ENCODE peak calls at places on chromosomes 6 and 20, in ten cellular contexts. Y is dorsolateral prefrontal cortex, H is ascending aorta, T is A549, R is adrenal gland, E is psoas muscle, S is fibroblast of mammary gland, P is AG09319, L is HFFc6, G is heart left ventricle. C is an unnamed sample.

GRCh38 chr6:141421378-141421777 is 711.3 kb upstream of the GJE1 start:
- DNase-seq in Y (no peak), H (no peak), T (peak), R (no peak), E (no peak), S (peak), P (peak), L (peak), G (no peak), C (no peak)

GRCh38 chr6:163579111-163579879 is 164.8 kb downstream of the QKI start:
- DNase-seq in Y (peak), H (no peak), T (no peak), R (no peak), E (peak), S (peak), P (no peak), L (no peak), G (peak), C (no peak)

GRCh38 chr6:56708810-56709597 is 66.3 kb upstream of the DST start:
- DNase-seq in Y (no peak), H (no peak), T (no peak), R (no peak), E (no peak), S (peak), P (no peak), L (peak), G (no peak), C (no peak)

GRCh38 chr20:41087777-41088176 is 49.6 kb upstream of the PLCG1 start:
- DNase-seq in Y (no peak), H (no peak), T (no peak), R (no peak), E (no peak), S (no peak), P (no peak), L (no peak), G (no peak), C (no peak)

GRCh38 chr6:96990462-96990861 is 65.9 kb downstream of the KLHL32 start:
- DNase-seq in Y (peak), H (no peak), T (no peak), R (no peak), E (no peak), S (no peak), P (no peak), L (no peak), G (no peak), C (no peak)

GRCh38 chr20:62745959-62746288 is 37.3 kb downstream of the NTSR1 start:
- DNase-seq in Y (no peak), H (no peak), T (no peak), R (no peak), E (peak), S (no peak), P (no peak), L (no peak), G (peak), C (no peak)

GRCh38 chr6:149077208-149077607 is 240.3 kb upstream of the TAB2 start:
- DNase-seq in Y (no peak), H (no peak), T (no peak), R (no peak), E (no peak), S (peak), P (no peak), L (no peak), G (no peak), C (no peak)

GRCh38 chr6:52189974-52190373 is 3.8 kb downstream of the IL17A start:
- DNase-seq in Y (no peak), H (no peak), T (no peak), R (no peak), E (no peak), S (no peak), P (no peak), L (no peak), G (no peak), C (no peak)

GRCh38 chr6:20402181-20403079 is 751 bp downstream of the E2F3 start:
- DNase-seq in Y (no peak), H (peak), T (peak), R (peak), E (peak), S (peak), P (no peak), L (no peak), G (peak), C (no peak)

GRCh38 chr6:13113956-13114593 is 214.3 kb downstream of the TBC1D7 start:
- DNase-seq in Y (no peak), H (no peak), T (no peak), R (no peak), E (no peak), S (no peak), P (no peak), L (no peak), G (no peak), C (no peak)

GRCh38 chr20:62715201-62715600 is 6.6 kb downstream of the NTSR1 start:
- DNase-seq in Y (no peak), H (no peak), T (no peak), R (no peak), E (no peak), S (no peak), P (no peak), L (no peak), G (no peak), C (no peak)

GRCh38 chr6:137044366-137045220 is at the start of gene IL20RA:
- DNase-seq in Y (no peak), H (no peak), T (peak), R (peak), E (peak), S (no peak), P (no peak), L (no peak), G (peak), C (no peak)

GRCh38 chr20:19995220-19995863 is 21.8 kb upstream of the NAA20 start:
- DNase-seq in Y (no peak), H (no peak), T (peak), R (no peak), E (no peak), S (peak), P (no peak), L (peak), G (no peak), C (no peak)

GRCh38 chr6:161407581-161407980 is 133.7 kb upstream of the AGPAT4 start:
- DNase-seq in Y (no peak), H (no peak), T (no peak), R (no peak), E (no peak), S (peak), P (peak), L (no peak), G (no peak), C (no peak)

GRCh38 chr20:61661583-61661982 is 404.1 kb downstream of the TAF4 start:
- DNase-seq in Y (no peak), H (no peak), T (no peak), R (no peak), E (no peak), S (no peak), P (no peak), L (no peak), G (no peak), C (no peak)

GRCh38 chr6:76708641-76709331 is 636.3 kb upstream of the IMPG1 start:
- DNase-seq in Y (no peak), H (no peak), T (no peak), R (no peak), E (no peak), S (no peak), P (no peak), L (no peak), G (no peak), C (no peak)

GRCh38 chr6:30570760-30571084 is 520 bp upstream of the ABCF1 start:
- DNase-seq in Y (no peak), H (no peak), T (peak), R (no peak), E (no peak), S (no peak), P (no peak), L (no peak), G (no peak), C (no peak)

GRCh38 chr20:5531318-5532081 is 214.7 kb upstream of the PROKR2 start:
- DNase-seq in Y (no peak), H (no peak), T (no peak), R (peak), E (no peak), S (peak), P (no peak), L (peak), G (no peak), C (no peak)

GRCh38 chr6:113763311-113763766 is 93.8 kb upstream of the MARCKS start:
- DNase-seq in Y (no peak), H (no peak), T (no peak), R (no peak), E (no peak), S (peak), P (no peak), L (no peak), G (no peak), C (no peak)

GRCh38 chr20:48924711-48925109 is 3.2 kb downstream of the ARFGEF2 start:
- DNase-seq in Y (no peak), H (no peak), T (no peak), R (no peak), E (no peak), S (no peak), P (no peak), L (no peak), G (no peak), C (no peak)

GRCh38 chr20:20609522-20609921 is 102.9 kb downstream of the RALGAPA2 start:
- DNase-seq in Y (no peak), H (no peak), T (no peak), R (no peak), E (no peak), S (no peak), P (no peak), L (no peak), G (no peak), C (no peak)

GRCh38 chr6:103153016-103153415 is 1706.7 kb downstream of the HACE1 start:
- DNase-seq in Y (no peak), H (no peak), T (no peak), R (no peak), E (no peak), S (no peak), P (no peak), L (no peak), G (no peak), C (no peak)

GRCh38 chr6:134453792-134454510 is 136.0 kb upstream of the SGK1 start:
- DNase-seq in Y (no peak), H (no peak), T (no peak), R (no peak), E (no peak), S (no peak), P (no peak), L (no peak), G (no peak), C (no peak)

GRCh38 chr6:131096786-131097185 is 33.7 kb upstream of the EPB41L2 start:
- DNase-seq in Y (no peak), H (no peak), T (no peak), R (no peak), E (no peak), S (no peak), P (no peak), L (no peak), G (no peak), C (no peak)

GRCh38 chr6:31126416-31127175 is 6.3 kb upstream of the CDSN start:
- DNase-seq in Y (no peak), H (no peak), T (no peak), R (no peak), E (no peak), S (no peak), P (no peak), L (no peak), G (peak), C (no peak)

GRCh38 chr6:73308712-73309533 is 45.2 kb downstream of the DPPA5 start:
- DNase-seq in Y (no peak), H (no peak), T (peak), R (no peak), E (no peak), S (peak), P (no peak), L (no peak), G (no peak), C (no peak)

GRCh38 chr20:7248392-7248992 is 481.0 kb downstream of the BMP2 start:
- DNase-seq in Y (no peak), H (no peak), T (no peak), R (no peak), E (no peak), S (peak), P (no peak), L (no peak), G (no peak), C (no peak)

GRCh38 chr6:34934516-34934915 is 45.5 kb downstream of the ANKS1A start:
- DNase-seq in Y (no peak), H (peak), T (no peak), R (peak), E (peak), S (peak), P (no peak), L (no peak), G (peak), C (peak)

GRCh38 chr6:68343901-68344300 is 291.2 kb upstream of the ADGRB3 start:
- DNase-seq in Y (no peak), H (no peak), T (peak), R (no peak), E (no peak), S (peak), P (no peak), L (no peak), G (no peak), C (no peak)

GRCh38 chr6:56798163-56798562 is 155.5 kb upstream of the DST start:
- DNase-seq in Y (no peak), H (no peak), T (no peak), R (no peak), E (no peak), S (peak), P (no peak), L (peak), G (no peak), C (no peak)

GRCh38 chr6:132715204-132715603 is 1.3 kb upstream of the VNN1 start:
- DNase-seq in Y (peak), H (no peak), T (peak), R (peak), E (no peak), S (peak), P (no peak), L (peak), G (peak), C (no peak)
- TF ChIP-seq CTCF in Y (peak), H (no peak), T (peak), R (peak), E (peak), S (peak), P (peak), L (peak), G (peak), C (no peak)

GRCh38 chr20:32440069-32440757 is 82.1 kb downstream of the ASXL1 start:
- DNase-seq in Y (no peak), H (no peak), T (no peak), R (no peak), E (no peak), S (no peak), P (no peak), L (no peak), G (no peak), C (no peak)

GRCh38 chr20:32438331-32438858 is 80.3 kb downstream of the ASXL1 start:
- DNase-seq in Y (no peak), H (no peak), T (no peak), R (no peak), E (no peak), S (no peak), P (no peak), L (no peak), G (no peak), C (no peak)

GRCh38 chr20:32440758-32441078 is 82.6 kb downstream of the ASXL1 start:
- DNase-seq in Y (no peak), H (no peak), T (no peak), R (no peak), E (no peak), S (no peak), P (no peak), L (no peak), G (no peak), C (no peak)

GRCh38 chr20:32437391-32438074 is 79.4 kb downstream of the ASXL1 start:
- DNase-seq in Y (no peak), H (no peak), T (peak), R (no peak), E (no peak), S (no peak), P (no peak), L (no peak), G (no peak), C (no peak)

DNA sequence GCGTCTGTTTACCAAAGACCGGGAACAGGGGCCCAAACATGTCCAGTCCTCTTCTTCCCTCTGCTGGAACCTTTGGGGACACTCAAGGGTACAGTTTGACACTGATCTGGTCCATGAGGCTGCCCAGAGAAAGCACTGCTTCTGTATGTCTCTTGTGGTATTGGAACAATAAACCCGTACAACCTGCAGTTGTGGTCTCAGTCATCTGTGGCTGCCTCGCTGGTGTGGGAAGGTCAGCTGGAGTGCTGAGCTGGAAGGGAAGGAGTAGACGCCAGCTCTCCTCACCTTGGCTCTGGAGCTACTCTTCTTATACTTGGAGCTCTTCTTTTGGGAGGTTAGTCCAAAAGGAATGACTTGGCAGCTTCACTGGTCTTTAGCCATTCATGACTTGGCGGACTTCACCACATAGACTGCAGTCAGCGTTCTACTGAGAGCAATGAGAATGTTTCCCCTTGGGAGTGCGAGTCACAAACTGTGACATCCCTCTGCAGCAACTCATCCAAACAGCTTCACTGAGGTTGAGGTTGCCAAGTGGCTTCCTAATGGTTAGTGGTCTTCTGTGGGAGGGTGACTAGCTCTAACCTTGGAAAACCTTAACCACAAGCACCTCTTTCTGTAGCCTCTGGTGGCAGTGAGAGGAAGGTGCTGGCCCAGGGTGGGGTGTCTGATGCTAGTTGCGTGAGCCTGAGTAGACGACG is 81.2 kb downstream of the ASXL1 start:
- DNase-seq in Y (no peak), H (no peak), T (no peak), R (no peak), E (no peak), S (peak), P (peak), L (peak), G (no peak), C (no peak)
- TF ChIP-seq CTCF in Y (no peak), H (no peak), T (no peak), R (no peak), E (no peak), S (peak), P (no peak), L (peak), G (no peak), C (no peak)

GRCh38 chr6:27251672-27252251 is 4.3 kb downstream of the PRSS16 start:
- DNase-seq in Y (peak), H (peak), T (peak), R (peak), E (peak), S (peak), P (no peak), L (no peak), G (no peak), C (no peak)
- TF ChIP-seq CTCF in Y (no peak), H (peak), T (peak), R (no peak), E (no peak), S (peak), P (peak), L (peak), G (no peak), C (no peak)

GRCh38 chr6:3347237-3347636 is 88.5 kb downstream of the PSMG4 start:
- DNase-seq in Y (no peak), H (no peak), T (no peak), R (no peak), E (no peak), S (no peak), P (no peak), L (no peak), G (no peak), C (no peak)
- TF ChIP-seq CTCF in Y (no peak), H (no peak), T (no peak), R (no peak), E (no peak), S (no peak), P (no peak), L (no peak), G (no peak), C (no peak)

GRCh38 chr6:98769546-98769945 is 64.8 kb upstream of the POU3F2 start:
- DNase-seq in Y (peak), H (no peak), T (peak), R (no peak), E (no peak), S (peak), P (no peak), L (no peak), G (no peak), C (no peak)
- TF ChIP-seq CTCF in Y (no peak), H (no peak), T (no peak), R (no peak), E (no peak), S (peak), P (no peak), L (peak), G (no peak), C (no peak)

GRCh38 chr6:99152345-99152643 is 197.2 kb downstream of the FAXC start:
- DNase-seq in Y (no peak), H (no peak), T (no peak), R (no peak), E (no peak), S (no peak), P (no peak), L (no peak), G (no peak), C (no peak)
- TF ChIP-seq CTCF in Y (no peak), H (no peak), T (no peak), R (no peak), E (no peak), S (no peak), P (no peak), L (peak), G (no peak), C (no peak)

GRCh38 chr6:39521826-39522377 is 199.4 kb upstream of the KCNK16 start:
- DNase-seq in Y (no peak), H (no peak), T (no peak), R (no peak), E (no peak), S (no peak), P (no peak), L (no peak), G (no peak), C (no peak)
- TF ChIP-seq CTCF in Y (no peak), H (no peak), T (no peak), R (no peak), E (no peak), S (no peak), P (no peak), L (no peak), G (no peak), C (no peak)

DNA sequence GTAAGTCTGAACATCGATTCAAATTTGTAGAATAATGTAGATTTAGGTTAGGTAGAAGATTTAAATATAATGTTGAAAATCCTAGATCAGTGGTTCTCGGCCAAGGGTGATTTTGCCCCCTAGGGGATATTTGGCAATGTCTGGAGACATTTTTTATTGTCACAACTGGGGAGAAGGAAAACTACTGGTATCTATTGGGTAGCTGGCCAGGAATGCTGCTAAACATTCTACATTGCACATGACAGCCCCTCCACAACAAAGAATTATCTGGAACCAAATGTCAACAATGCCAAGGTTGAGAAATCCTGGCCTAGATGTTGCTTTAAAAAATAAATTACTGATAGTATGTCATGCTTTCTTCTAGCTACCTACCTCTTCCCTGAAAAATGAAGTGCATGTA is 76.1 kb downstream of the HIVEP2 start:
- DNase-seq in Y (no peak), H (no peak), T (no peak), R (no peak), E (no peak), S (no peak), P (no peak), L (no peak), G (no peak), C (no peak)
- TF ChIP-seq CTCF in Y (no peak), H (no peak), T (no peak), R (no peak), E (no peak), S (no peak), P (no peak), L (peak), G (no peak), C (no peak)

DNA sequence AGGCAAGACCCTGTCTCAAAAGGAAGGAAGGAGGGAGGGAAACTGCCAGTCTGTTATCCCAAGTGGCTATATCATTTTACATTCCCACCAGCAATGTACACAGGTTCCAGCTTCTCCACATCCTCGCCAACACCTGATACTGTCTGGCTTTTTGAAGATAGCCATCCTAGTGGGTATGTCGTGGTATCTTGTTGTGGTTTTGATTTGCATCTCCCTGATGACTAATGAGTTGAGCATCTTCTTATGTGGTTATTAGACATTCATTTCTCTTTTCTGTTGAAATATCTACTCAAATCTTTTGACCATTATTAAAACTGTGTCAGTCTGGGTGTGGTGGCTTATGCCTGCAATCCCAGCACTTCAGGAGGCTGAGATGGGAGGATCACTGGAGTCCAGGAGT is 47.9 kb upstream of the ARID1B start:
- DNase-seq in Y (no peak), H (no peak), T (no peak), R (no peak), E (no peak), S (peak), P (no peak), L (peak), G (no peak), C (no peak)
- TF ChIP-seq CTCF in Y (no peak), H (no peak), T (no peak), R (no peak), E (no peak), S (no peak), P (no peak), L (no peak), G (no peak), C (no peak)

GRCh38 chr20:31494131-31494530 is 19.0 kb downstream of the REM1 start:
- DNase-seq in Y (no peak), H (no peak), T (peak), R (no peak), E (no peak), S (peak), P (no peak), L (peak), G (no peak), C (no peak)
- TF ChIP-seq CTCF in Y (no peak), H (no peak), T (peak), R (no peak), E (no peak), S (peak), P (peak), L (peak), G (peak), C (no peak)

C was measured in omental fat pad.